ENCODE peak calls at places on chromosomes 3 and 15, in five cellular contexts. D is HFFc6; G is ELR; X is stimulated activated CD8-positive, alpha-beta memory T cell treated with anti-CD3 and anti-CD28 coated beads, Interleukin-12 subunit alpha, Interleukin-12 subunit beta, amount 100 ng/mL, for 4 hours; W is fibroblast of the conjunctiva. T is an unnamed sample.

GRCh38 chr3:126983653-126984390 is 907 bp downstream of the PLXNA1 start:
- DNase-seq in D (no peak), G (peak), X (no peak), W (no peak), T (no peak)

GRCh38 chr15:65032823-65033537 is 3.5 kb upstream of the MTFMT start:
- DNase-seq in D (no peak), G (peak), X (no peak), W (peak), T (no peak)

GRCh38 chr3:186213946-186214345 is 105.1 kb upstream of the ETV5 start:
- DNase-seq in D (peak), G (peak), X (no peak), W (no peak), T (no peak)

GRCh38 chr15:63573533-63573932 is 23.7 kb upstream of the FBXL22 start:
- DNase-seq in D (no peak), G (no peak), X (no peak), W (no peak), T (no peak)

GRCh38 chr3:189355481-189356201 is 183.9 kb downstream of the TPRG1 start:
- DNase-seq in D (no peak), G (peak), X (peak), W (peak), T (no peak)

GRCh38 chr3:153658151-153658550 is 463.0 kb upstream of the ARHGEF26 start:
- DNase-seq in D (no peak), G (no peak), X (no peak), W (no peak), T (no peak)

GRCh38 chr15:41980654-41981323 is 8.4 kb upstream of the EHD4 start:
- DNase-seq in D (no peak), G (no peak), X (no peak), W (no peak), T (no peak)

GRCh38 chr3:2156244-2156847 is 57.7 kb downstream of the CNTN4 start:
- DNase-seq in D (no peak), G (no peak), X (no peak), W (no peak), T (no peak)

GRCh38 chr15:101478701-101479341 is 10.7 kb downstream of the PCSK6 start:
- DNase-seq in D (no peak), G (no peak), X (no peak), W (no peak), T (no peak)

GRCh38 chr15:100829457-100829856 is 50.2 kb upstream of the ALDH1A3 start:
- DNase-seq in D (no peak), G (no peak), X (no peak), W (no peak), T (no peak)